ENCODE peak calls at places on chromosomes 16 and 17, in four cellular contexts. T is body of pancreas, E is AG04449, M is GM12864. X is an unnamed sample.

GRCh38 chr16:3027983-3028715 is 4.3 kb downstream of the THOC6 start:
- DNase-seq in T (peak), E (no peak), M (peak), X (peak)

GRCh38 chr17:72677108-72677507 is 415.4 kb downstream of the SLC39A11 start:
- DNase-seq in T (no peak), E (no peak), M (no peak), X (no peak)

GRCh38 chr17:29154516-29155234 is 25.5 kb downstream of the MYO18A start:
- DNase-seq in T (no peak), E (no peak), M (no peak), X (no peak)

GRCh38 chr17:82366749-82367148 is 4.8 kb upstream of the UTS2R start:
- DNase-seq in T (no peak), E (no peak), M (no peak), X (peak)

GRCh38 chr16:88459366-88460055 is 6.4 kb downstream of the ZFPM1 start:
- DNase-seq in T (no peak), E (no peak), M (no peak), X (no peak)

GRCh38 chr17:46191332-46192210 is 1.7 kb downstream of the KANSL1 start:
- DNase-seq in T (no peak), E (no peak), M (no peak), X (peak)

GRCh38 chr17:66445229-66445628 is 142.8 kb downstream of the PRKCA start:
- DNase-seq in T (no peak), E (no peak), M (no peak), X (no peak)

GRCh38 chr17:48961516-48962233 is 6.7 kb downstream of the GIP start:
- DNase-seq in T (no peak), E (no peak), M (no peak), X (peak)

GRCh38 chr16:68074850-68075249 is 10.3 kb upstream of the NFATC3 start:
- DNase-seq in T (peak), E (no peak), M (peak), X (no peak)

GRCh38 chr17:2042355-2042929 is 620 bp downstream of the OVCA2 start:
- DNase-seq in T (no peak), E (no peak), M (no peak), X (no peak)

GRCh38 chr17:63314766-63315165 is 131.3 kb downstream of the CYB561 start:
- DNase-seq in T (no peak), E (no peak), M (no peak), X (no peak)

DNA sequence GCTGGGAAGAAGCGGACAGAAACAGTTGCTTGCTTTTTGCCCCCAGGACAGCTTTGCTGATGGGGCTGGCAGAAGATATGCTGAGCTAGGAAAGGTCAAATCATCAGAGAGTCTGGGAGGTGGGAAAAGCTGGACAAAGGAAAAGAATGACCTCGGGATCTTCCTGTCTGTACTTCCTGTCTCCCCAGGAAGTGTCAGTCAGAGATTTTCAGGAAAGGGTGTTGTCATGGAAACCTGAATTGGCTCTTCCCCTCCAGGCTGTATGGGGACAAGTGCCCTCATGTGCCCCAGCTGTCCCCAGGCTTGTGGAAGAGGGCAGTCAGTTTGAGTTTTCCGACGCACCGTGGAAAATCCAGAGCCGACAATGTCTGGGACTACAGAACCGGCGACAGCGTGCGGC is 122.7 kb upstream of the ZFHX3 start:
- DNase-seq in T (no peak), E (no peak), M (no peak), X (no peak)
- H3K4me3 ChIP-seq in T (no peak), E (no peak), M (no peak), X (peak)

GRCh38 chr16:85028638-85029412 is 1.2 kb downstream of the KIAA0513 start:
- DNase-seq in T (peak), E (no peak), M (peak), X (peak)
- H3K4me3 ChIP-seq in T (peak), E (peak), M (peak), X (peak)

GRCh38 chr16:49491736-49492089 is 118.1 kb downstream of the C16orf78 start:
- DNase-seq in T (peak), E (no peak), M (no peak), X (peak)
- H3K4me3 ChIP-seq in T (no peak), E (no peak), M (no peak), X (peak)

GRCh38 chr16:4110065-4110464 is 6.2 kb downstream of the ADCY9 start:
- DNase-seq in T (no peak), E (no peak), M (no peak), X (no peak)

GRCh38 chr16:4113358-4114256 is 2.6 kb downstream of the ADCY9 start:
- DNase-seq in T (no peak), E (no peak), M (no peak), X (no peak)

GRCh38 chr16:4114257-4115208 is 1.7 kb downstream of the ADCY9 start:
- DNase-seq in T (no peak), E (no peak), M (no peak), X (no peak)

GRCh38 chr16:4110680-4111079 is 5.6 kb downstream of the ADCY9 start:
- DNase-seq in T (no peak), E (no peak), M (no peak), X (no peak)

GRCh38 chr16:4111748-4112696 is 4.2 kb downstream of the ADCY9 start:
- DNase-seq in T (no peak), E (no peak), M (no peak), X (peak)
- H3K4me3 ChIP-seq in T (no peak), E (peak), M (no peak), X (peak)

GRCh38 chr17:20174588-20175265 is 165.6 kb downstream of the SPECC1 start:
- DNase-seq in T (no peak), E (no peak), M (no peak), X (peak)

GRCh38 chr17:20173091-20173490 is 163.9 kb downstream of the SPECC1 start:
- DNase-seq in T (no peak), E (no peak), M (no peak), X (no peak)

GRCh38 chr17:20170085-20170484 is 160.9 kb downstream of the SPECC1 start:
- DNase-seq in T (no peak), E (no peak), M (no peak), X (no peak)

GRCh38 chr17:20171741-20172377 is 162.7 kb downstream of the SPECC1 start:
- DNase-seq in T (no peak), E (no peak), M (no peak), X (no peak)

DNA sequence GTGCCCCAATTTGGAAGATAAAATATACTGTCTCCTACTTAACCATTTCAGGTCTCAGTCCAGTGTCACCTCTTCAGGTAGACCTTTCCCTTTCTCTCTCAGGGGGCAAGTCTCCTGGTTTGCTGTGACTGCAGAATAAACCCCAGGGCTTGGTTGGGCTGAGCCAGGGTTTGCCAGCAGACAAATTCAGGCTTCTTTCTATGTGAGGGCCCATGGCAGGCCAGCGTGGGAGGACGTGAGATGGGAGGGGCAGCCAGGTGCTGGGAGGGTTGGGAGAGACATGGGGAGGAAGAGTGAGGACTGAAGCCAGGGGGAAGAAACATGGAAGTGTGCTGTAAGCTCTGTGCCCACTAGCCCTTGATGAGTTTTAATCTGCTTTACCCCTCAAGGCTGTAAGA is 163.2 kb downstream of the SPECC1 start:
- DNase-seq in T (no peak), E (no peak), M (no peak), X (no peak)
- H3K4me3 ChIP-seq in T (no peak), E (no peak), M (no peak), X (no peak)

GRCh38 chr17:74971069-74971841 is 1.3 kb downstream of the HID1 start:
- DNase-seq in T (no peak), E (no peak), M (no peak), X (no peak)
- H3K4me3 ChIP-seq in T (peak), E (no peak), M (peak), X (peak)

GRCh38 chr17:42051013-42051400 is 606 bp upstream of the C17orf113 start:
- DNase-seq in T (no peak), E (no peak), M (no peak), X (no peak)
- H3K4me3 ChIP-seq in T (no peak), E (peak), M (no peak), X (peak)

DNA sequence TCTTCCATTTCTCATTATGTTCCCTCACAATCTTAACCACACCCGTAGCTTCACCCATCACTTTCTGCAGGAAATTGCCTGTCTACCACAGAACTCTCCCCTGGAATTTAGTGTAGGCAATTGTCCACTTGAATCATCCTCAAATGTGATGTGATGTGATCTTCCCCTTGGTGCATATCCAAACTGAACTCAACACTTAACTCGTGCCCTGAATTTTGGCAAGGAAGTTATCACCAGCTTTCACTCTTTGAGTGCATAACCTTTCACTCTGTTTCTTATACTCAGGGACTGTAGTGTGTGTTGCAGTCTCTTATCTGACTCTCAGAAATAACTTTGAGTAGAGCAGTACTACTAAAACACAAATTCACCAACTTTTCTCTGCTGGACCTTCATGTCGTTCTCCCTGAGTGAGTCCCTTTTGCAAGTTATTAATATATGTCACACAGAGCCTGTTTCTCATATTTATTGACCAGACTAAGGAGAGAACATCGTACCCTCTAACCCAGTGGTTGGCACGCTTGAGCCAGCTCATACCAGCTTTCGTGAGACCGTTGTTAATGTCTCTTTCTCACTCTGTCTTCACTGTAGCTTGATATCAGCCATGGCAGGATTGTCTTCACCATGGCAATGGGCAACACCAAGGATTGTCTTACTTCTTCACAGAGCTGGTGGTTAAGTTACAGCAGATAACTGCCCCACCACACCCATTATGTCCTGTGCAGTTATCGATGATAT is 558.9 kb upstream of the HSBP1 start:
- DNase-seq in T (no peak), E (no peak), M (no peak), X (no peak)
- H3K4me3 ChIP-seq in T (no peak), E (no peak), M (no peak), X (no peak)

DNA sequence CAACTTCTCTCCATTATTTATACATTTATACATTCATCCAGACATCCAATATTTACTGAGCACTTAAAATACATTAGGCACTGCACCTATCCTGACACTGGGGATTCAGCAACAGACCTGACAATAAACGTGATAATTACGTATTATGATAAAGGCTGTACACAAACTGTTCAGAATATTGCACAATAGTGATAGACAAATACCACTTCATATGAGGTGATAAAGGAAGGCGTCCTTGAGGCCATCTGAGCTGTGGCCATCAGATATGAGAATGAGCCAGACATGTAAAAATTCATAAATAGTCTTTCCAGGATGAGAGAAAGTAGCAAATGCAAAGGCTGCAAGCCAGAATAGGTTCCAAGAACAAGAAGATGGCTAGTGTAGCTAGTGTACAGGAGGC is 8.6 kb downstream of the USP32 start:
- DNase-seq in T (no peak), E (no peak), M (no peak), X (no peak)
- H3K4me3 ChIP-seq in T (no peak), E (no peak), M (no peak), X (no peak)

GRCh38 chr17:64773836-64774761 is 112.0 kb upstream of the SMURF2 start:
- DNase-seq in T (peak), E (no peak), M (no peak), X (peak)
- H3K4me3 ChIP-seq in T (no peak), E (no peak), M (peak), X (peak)

X was measured in PC-3.